ENCODE peak calls at places on chromosomes 12 and 14, in ten cellular contexts. R is astrocyte, U is fibroblast of mammary gland, F is ovary, P is bronchial epithelial cell, X is AG09309, E is body of pancreas, L is WERI-Rb-1, J is GM12878, T is IMR-90. G is an unnamed sample.

GRCh38 chr12:92747151-92747550 is 44.4 kb downstream of the PLEKHG7 start:
- DNase-seq in R (no peak), U (no peak), X (no peak), T (no peak), J (no peak), P (peak), F (no peak), E (no peak), L (no peak), G (no peak)

GRCh38 chr14:104094709-104095425 is 9.4 kb downstream of the ASPG start:
- DNase-seq in L (peak), X (no peak), J (no peak), P (peak), T (no peak), F (peak), R (no peak), U (peak), E (peak), G (peak)

GRCh38 chr12:14256555-14257169 is 108.8 kb upstream of the ATF7IP start:
- DNase-seq in P (peak), F (peak), E (peak), R (peak), X (peak), T (peak), L (peak), J (no peak), U (peak), G (peak)

GRCh38 chr12:123134265-123134664 is 16.6 kb downstream of the PITPNM2 start:
- DNase-seq in L (no peak), P (peak), X (no peak), T (no peak), F (no peak), J (no peak), U (no peak), R (no peak), E (no peak), G (no peak)

GRCh38 chr12:10753066-10753465 is 29.9 kb upstream of the YBX3 start:
- DNase-seq in E (no peak), U (peak), R (peak), J (no peak), L (no peak), P (peak), T (peak), X (peak), F (no peak), G (no peak)

GRCh38 chr14:33165144-33165925 is 226.7 kb downstream of the NPAS3 start:
- DNase-seq in P (peak), J (no peak), X (no peak), L (no peak), R (peak), U (no peak), T (no peak), E (no peak), F (no peak), G (no peak)

GRCh38 chr12:114327765-114328164 is 78.2 kb downstream of the TBX5 start:
- DNase-seq in J (no peak), L (no peak), P (no peak), F (no peak), U (no peak), T (no peak), E (no peak), R (no peak), X (no peak), G (no peak)

GRCh38 chr12:42039146-42039545 is 105.5 kb downstream of the GXYLT1 start:
- DNase-seq in X (peak), T (peak), U (peak), J (no peak), R (peak), L (no peak), E (no peak), P (peak), F (no peak), G (no peak)

GRCh38 chr12:117120787-117121186 is 21.6 kb upstream of the TESC start:
- DNase-seq in F (no peak), X (no peak), J (no peak), U (no peak), E (no peak), L (no peak), P (no peak), T (no peak), R (no peak), G (no peak)

GRCh38 chr12:56029666-56030293 is 8.9 kb downstream of the IKZF4 start:
- DNase-seq in F (no peak), J (no peak), E (peak), R (peak), T (peak), P (peak), U (peak), L (peak), X (peak), G (peak)

GRCh38 chr12:23084236-23084995 is 459.4 kb downstream of the ETNK1 start:
- DNase-seq in J (no peak), E (peak), L (no peak), X (no peak), R (peak), T (peak), F (no peak), U (peak), P (peak), G (no peak)

GRCh38 chr14:21069388-21070082 is 569 bp upstream of the ARHGEF40 start:
- DNase-seq in L (peak), J (no peak), R (peak), P (no peak), X (no peak), T (peak), E (peak), F (peak), U (no peak), G (no peak)

GRCh38 chr14:97013878-97014277 is 216.7 kb downstream of the VRK1 start:
- DNase-seq in T (no peak), P (no peak), E (no peak), F (no peak), X (no peak), J (no peak), R (no peak), L (no peak), U (no peak), G (no peak)

GRCh38 chr14:97005908-97006307 is 208.7 kb downstream of the VRK1 start:
- DNase-seq in R (no peak), P (no peak), T (no peak), F (no peak), X (no peak), J (no peak), U (no peak), E (no peak), L (peak), G (no peak)

DNA sequence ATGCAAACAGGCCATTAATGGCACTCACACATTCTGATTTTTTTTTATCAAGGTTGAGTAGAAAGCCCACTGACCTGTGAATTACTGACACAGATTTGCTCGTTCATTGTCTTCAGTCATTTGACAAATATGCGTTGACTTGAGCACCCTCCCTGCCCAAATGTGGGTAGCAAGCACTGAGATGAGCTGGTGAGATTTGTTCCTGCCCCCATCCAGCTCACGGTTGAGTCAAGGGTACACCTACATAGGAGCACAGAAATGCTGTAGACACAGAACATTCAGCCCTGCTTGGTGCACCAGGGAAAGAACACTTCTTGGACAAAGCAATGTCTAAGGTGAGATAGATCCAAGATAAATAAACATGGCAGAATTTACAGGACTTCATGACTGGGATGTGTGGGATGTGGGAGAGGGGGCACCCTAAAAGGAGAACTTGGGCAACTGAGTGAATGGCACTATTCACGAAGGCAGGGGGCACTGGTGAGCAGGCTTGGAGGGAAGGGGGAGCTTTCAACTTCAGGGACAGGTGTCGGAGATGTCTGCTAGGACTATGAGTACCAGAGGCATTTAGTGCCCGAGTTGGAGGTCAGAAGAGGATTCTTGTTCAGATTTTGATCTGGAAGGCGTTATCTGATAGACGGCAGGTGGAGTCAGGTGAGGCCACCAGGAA is 213.4 kb downstream of the VRK1 start:
- DNase-seq in L (peak), T (no peak), R (no peak), F (no peak), X (no peak), J (no peak), P (no peak), U (no peak), E (no peak), G (peak)
- TF ChIP-seq CTCF in L (peak), T (no peak), R (no peak), F (no peak), X (no peak), J (peak), P (no peak), U (no peak), E (no peak), G (peak)

GRCh38 chr14:64704743-64705405 is 650 bp downstream of the PLEKHG3 start:
- DNase-seq in R (no peak), F (peak), E (peak), L (no peak), U (no peak), T (peak), P (no peak), X (no peak), J (no peak), G (no peak)
- H3K4me3 ChIP-seq in R (peak), F (peak), E (peak), L (peak), U (peak), T (peak), P (peak), X (peak), J (no peak), G (no peak)

DNA sequence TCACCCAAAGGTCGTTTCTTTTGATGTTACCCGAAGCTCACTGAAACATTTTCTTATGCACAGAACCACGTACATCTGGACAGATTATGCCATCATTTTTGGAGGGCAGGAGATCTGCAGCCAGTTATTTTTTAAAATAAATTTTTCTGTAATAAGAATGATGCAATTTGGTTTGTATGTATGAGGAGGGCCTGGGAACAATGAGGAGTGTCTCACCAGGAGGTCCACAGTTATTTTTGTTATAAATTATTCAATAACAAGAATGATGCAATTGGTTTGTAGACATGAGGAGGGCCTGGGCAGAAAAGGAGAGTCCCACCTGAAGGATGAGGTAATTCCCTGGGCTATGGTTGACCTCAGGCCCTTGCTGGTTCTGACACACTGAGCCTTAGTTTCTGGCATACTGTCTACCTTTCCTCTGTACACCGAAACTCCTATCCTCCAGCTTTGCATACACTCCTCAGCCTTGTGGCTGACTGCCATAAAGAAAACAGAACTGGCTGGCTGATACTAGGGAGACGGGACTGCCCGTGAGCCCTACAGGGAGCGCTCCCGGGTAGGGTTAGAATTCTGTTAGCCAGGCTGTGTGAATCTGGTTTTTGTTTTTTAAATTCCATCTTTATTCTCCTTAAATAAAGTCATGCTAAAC is 9.0 kb upstream of the DCD start:
- DNase-seq in T (no peak), J (no peak), X (no peak), R (no peak), F (no peak), P (no peak), E (no peak), U (no peak), L (no peak), G (peak)
- TF ChIP-seq CTCF in T (no peak), J (no peak), X (no peak), R (no peak), F (no peak), P (no peak), E (no peak), U (no peak), L (no peak), G (no peak)

GRCh38 chr14:37140176-37140575 is 32.2 kb downstream of the SLC25A21 start:
- DNase-seq in X (no peak), R (peak), U (no peak), J (no peak), F (no peak), E (no peak), L (no peak), P (no peak), T (no peak), G (no peak)

GRCh38 chr14:37144729-37145363 is 27.6 kb downstream of the SLC25A21 start:
- DNase-seq in E (no peak), L (no peak), X (no peak), F (no peak), R (no peak), U (no peak), J (no peak), T (no peak), P (no peak), G (no peak)

GRCh38 chr14:37145395-37145794 is 27.0 kb downstream of the SLC25A21 start:
- DNase-seq in E (no peak), L (no peak), F (no peak), J (no peak), U (peak), T (peak), P (peak), X (no peak), R (no peak), G (no peak)

GRCh38 chr14:37143500-37143874 is 28.9 kb downstream of the SLC25A21 start:
- DNase-seq in L (no peak), U (no peak), P (no peak), X (no peak), J (no peak), F (no peak), T (no peak), E (no peak), R (no peak), G (no peak)

GRCh38 chr14:37142835-37143499 is 29.4 kb downstream of the SLC25A21 start:
- DNase-seq in R (peak), L (no peak), E (no peak), X (no peak), J (no peak), F (no peak), U (peak), P (peak), T (peak), G (no peak)
- H3K4me3 ChIP-seq in R (no peak), L (no peak), E (no peak), X (no peak), J (no peak), F (no peak), U (no peak), P (no peak), T (no peak), G (no peak)

GRCh38 chr12:103556890-103557667 is 30.0 kb upstream of the STAB2 start:
- DNase-seq in E (no peak), T (no peak), F (no peak), U (peak), L (no peak), X (no peak), J (no peak), R (no peak), P (no peak), G (no peak)
- TF ChIP-seq CTCF in E (no peak), T (no peak), F (no peak), U (no peak), L (no peak), X (no peak), J (no peak), R (no peak), P (no peak), G (no peak)

DNA sequence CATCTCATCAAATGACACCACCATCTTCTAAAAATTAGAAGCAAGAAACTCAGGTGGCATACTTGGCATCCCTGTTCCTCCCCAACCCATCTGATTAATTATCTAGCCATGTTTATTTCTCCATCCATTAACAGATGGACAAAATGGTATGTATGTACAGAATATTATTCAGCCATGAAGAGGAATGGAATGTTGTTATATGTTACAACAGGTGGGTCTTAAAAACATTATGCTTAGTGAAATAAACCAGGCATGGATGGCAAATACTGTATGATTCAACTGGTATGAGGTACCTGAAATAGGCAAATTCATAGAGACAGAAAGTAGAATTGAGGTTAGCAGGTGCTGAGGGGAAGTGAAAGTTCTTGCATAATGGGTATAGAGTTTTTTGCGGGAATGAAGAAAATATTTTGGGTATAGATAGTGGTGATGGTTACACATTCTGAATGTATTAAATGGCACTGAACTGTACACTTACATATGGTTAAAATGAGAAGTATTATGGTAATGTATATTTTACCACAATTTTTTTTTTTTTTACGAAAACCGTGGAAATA is 17.5 kb downstream of the YY1 start:
- DNase-seq in L (no peak), E (no peak), U (no peak), F (no peak), T (no peak), P (no peak), R (no peak), J (no peak), X (no peak), G (peak)
- H3K4me3 ChIP-seq in L (no peak), E (no peak), U (no peak), F (no peak), T (no peak), P (no peak), R (no peak), J (peak), X (no peak), G (no peak)